ENCODE peak calls at places on chromosomes 7 and 10, in nine cellular contexts. One of them, this sample, is unnamed.

GRCh38 chr10:113087082-113088029 is 137.3 kb downstream of the TCF7L2 start:
- DNase-seq in fibroblast of lung: peak
- DNase-seq in activated CD8-positive, alpha-beta T cell treated with anti-CD3 and anti-CD28 coated beads for 36 hours: peak
- DNase-seq in colonic mucosa: peak
- DNase-seq in AG09309: peak
- DNase-seq in epithelial cell of esophagus: peak
- DNase-seq in psoas muscle: peak
- DNase-seq in MCF 10A: peak
- DNase-seq in AG04449: peak
- DNase-seq in this sample: no peak

GRCh38 chr7:72281325-72281724 is 130.8 kb downstream of the CALN1 start:
- DNase-seq in fibroblast of lung: no peak
- DNase-seq in activated CD8-positive, alpha-beta T cell treated with anti-CD3 and anti-CD28 coated beads for 36 hours: no peak
- DNase-seq in colonic mucosa: no peak
- DNase-seq in AG09309: no peak
- DNase-seq in epithelial cell of esophagus: no peak
- DNase-seq in psoas muscle: no peak
- DNase-seq in MCF 10A: no peak
- DNase-seq in AG04449: no peak
- DNase-seq in this sample: no peak

GRCh38 chr10:73772280-73773151 is 9.3 kb upstream of the CHCHD1 start:
- DNase-seq in fibroblast of lung: peak
- DNase-seq in activated CD8-positive, alpha-beta T cell treated with anti-CD3 and anti-CD28 coated beads for 36 hours: peak
- DNase-seq in colonic mucosa: peak
- DNase-seq in AG09309: peak
- DNase-seq in epithelial cell of esophagus: peak
- DNase-seq in psoas muscle: peak
- DNase-seq in MCF 10A: peak
- DNase-seq in AG04449: peak
- DNase-seq in this sample: peak

GRCh38 chr7:141361965-141362364 is 189.2 kb upstream of the AGK start:
- DNase-seq in fibroblast of lung: no peak
- DNase-seq in activated CD8-positive, alpha-beta T cell treated with anti-CD3 and anti-CD28 coated beads for 36 hours: no peak
- DNase-seq in colonic mucosa: no peak
- DNase-seq in AG09309: no peak
- DNase-seq in epithelial cell of esophagus: no peak
- DNase-seq in psoas muscle: no peak
- DNase-seq in MCF 10A: no peak
- DNase-seq in AG04449: no peak
- DNase-seq in this sample: no peak

GRCh38 chr7:17099083-17099973 is 199.1 kb upstream of the AHR start:
- DNase-seq in fibroblast of lung: peak
- DNase-seq in activated CD8-positive, alpha-beta T cell treated with anti-CD3 and anti-CD28 coated beads for 36 hours: no peak
- DNase-seq in colonic mucosa: peak
- DNase-seq in AG09309: no peak
- DNase-seq in epithelial cell of esophagus: peak
- DNase-seq in psoas muscle: no peak
- DNase-seq in MCF 10A: peak
- DNase-seq in AG04449: no peak
- DNase-seq in this sample: no peak

GRCh38 chr10:43867667-43868361 is 219.1 kb upstream of the ZNF32 start:
- DNase-seq in fibroblast of lung: peak
- DNase-seq in activated CD8-positive, alpha-beta T cell treated with anti-CD3 and anti-CD28 coated beads for 36 hours: no peak
- DNase-seq in colonic mucosa: no peak
- DNase-seq in AG09309: peak
- DNase-seq in epithelial cell of esophagus: no peak
- DNase-seq in psoas muscle: no peak
- DNase-seq in MCF 10A: peak
- DNase-seq in AG04449: peak
- DNase-seq in this sample: no peak

GRCh38 chr10:80270887-80271286 is 18.6 kb downstream of the MAT1A start:
- DNase-seq in fibroblast of lung: no peak
- DNase-seq in activated CD8-positive, alpha-beta T cell treated with anti-CD3 and anti-CD28 coated beads for 36 hours: no peak
- DNase-seq in colonic mucosa: no peak
- DNase-seq in AG09309: no peak
- DNase-seq in epithelial cell of esophagus: no peak
- DNase-seq in psoas muscle: no peak
- DNase-seq in MCF 10A: no peak
- DNase-seq in AG04449: no peak
- DNase-seq in this sample: no peak

GRCh38 chr7:37065779-37066271 is 341.5 kb upstream of the AOAH start:
- DNase-seq in fibroblast of lung: no peak
- DNase-seq in activated CD8-positive, alpha-beta T cell treated with anti-CD3 and anti-CD28 coated beads for 36 hours: peak
- DNase-seq in colonic mucosa: no peak
- DNase-seq in AG09309: peak
- DNase-seq in epithelial cell of esophagus: peak
- DNase-seq in psoas muscle: no peak
- DNase-seq in MCF 10A: peak
- DNase-seq in AG04449: no peak
- DNase-seq in this sample: no peak

GRCh38 chr10:110576220-110576619 is 8.7 kb downstream of the SMC3 start:
- DNase-seq in fibroblast of lung: peak
- DNase-seq in activated CD8-positive, alpha-beta T cell treated with anti-CD3 and anti-CD28 coated beads for 36 hours: no peak
- DNase-seq in colonic mucosa: no peak
- DNase-seq in AG09309: peak
- DNase-seq in epithelial cell of esophagus: peak
- DNase-seq in psoas muscle: no peak
- DNase-seq in MCF 10A: peak
- DNase-seq in AG04449: no peak
- DNase-seq in this sample: no peak

GRCh38 chr7:100604976-100605911 is 3.1 kb downstream of the PCOLCE start:
- DNase-seq in fibroblast of lung: no peak
- DNase-seq in activated CD8-positive, alpha-beta T cell treated with anti-CD3 and anti-CD28 coated beads for 36 hours: peak
- DNase-seq in colonic mucosa: peak
- DNase-seq in AG09309: no peak
- DNase-seq in epithelial cell of esophagus: no peak
- DNase-seq in psoas muscle: peak
- DNase-seq in MCF 10A: no peak
- DNase-seq in AG04449: no peak
- DNase-seq in this sample: no peak

GRCh38 chr10:71572962-71573361 is 146.6 kb downstream of the C10orf105 start:
- DNase-seq in fibroblast of lung: no peak
- DNase-seq in activated CD8-positive, alpha-beta T cell treated with anti-CD3 and anti-CD28 coated beads for 36 hours: no peak
- DNase-seq in colonic mucosa: no peak
- DNase-seq in AG09309: no peak
- DNase-seq in epithelial cell of esophagus: no peak
- DNase-seq in psoas muscle: no peak
- DNase-seq in MCF 10A: no peak
- DNase-seq in AG04449: no peak
- DNase-seq in this sample: no peak

GRCh38 chr7:4072161-4072925 is 609.8 kb upstream of the FOXK1 start:
- DNase-seq in fibroblast of lung: no peak
- DNase-seq in activated CD8-positive, alpha-beta T cell treated with anti-CD3 and anti-CD28 coated beads for 36 hours: no peak
- DNase-seq in colonic mucosa: no peak
- DNase-seq in AG09309: no peak
- DNase-seq in epithelial cell of esophagus: no peak
- DNase-seq in psoas muscle: no peak
- DNase-seq in MCF 10A: no peak
- DNase-seq in AG04449: no peak
- DNase-seq in this sample: no peak

GRCh38 chr10:6128591-6129383 is 40.0 kb downstream of the RBM17 start:
- DNase-seq in fibroblast of lung: peak
- DNase-seq in activated CD8-positive, alpha-beta T cell treated with anti-CD3 and anti-CD28 coated beads for 36 hours: no peak
- DNase-seq in colonic mucosa: no peak
- DNase-seq in AG09309: no peak
- DNase-seq in epithelial cell of esophagus: peak
- DNase-seq in psoas muscle: peak
- DNase-seq in MCF 10A: no peak
- DNase-seq in AG04449: no peak
- DNase-seq in this sample: no peak

GRCh38 chr10:78248651-78249464 is 215.2 kb downstream of the RPS24 start:
- DNase-seq in fibroblast of lung: peak
- DNase-seq in activated CD8-positive, alpha-beta T cell treated with anti-CD3 and anti-CD28 coated beads for 36 hours: no peak
- DNase-seq in colonic mucosa: peak
- DNase-seq in AG09309: peak
- DNase-seq in epithelial cell of esophagus: no peak
- DNase-seq in psoas muscle: peak
- DNase-seq in MCF 10A: no peak
- DNase-seq in AG04449: no peak
- DNase-seq in this sample: no peak

GRCh38 chr7:23598321-23598720 is 1.1 kb downstream of the CCDC126 start:
- DNase-seq in fibroblast of lung: no peak
- DNase-seq in activated CD8-positive, alpha-beta T cell treated with anti-CD3 and anti-CD28 coated beads for 36 hours: no peak
- DNase-seq in colonic mucosa: no peak
- DNase-seq in AG09309: no peak
- DNase-seq in epithelial cell of esophagus: peak
- DNase-seq in psoas muscle: no peak
- DNase-seq in MCF 10A: peak
- DNase-seq in AG04449: no peak
- DNase-seq in this sample: no peak

GRCh38 chr7:26112341-26112740 is 39.7 kb upstream of the NFE2L3 start:
- DNase-seq in fibroblast of lung: no peak
- DNase-seq in activated CD8-positive, alpha-beta T cell treated with anti-CD3 and anti-CD28 coated beads for 36 hours: no peak
- DNase-seq in colonic mucosa: no peak
- DNase-seq in AG09309: no peak
- DNase-seq in epithelial cell of esophagus: no peak
- DNase-seq in psoas muscle: no peak
- DNase-seq in MCF 10A: no peak
- DNase-seq in AG04449: no peak
- DNase-seq in this sample: no peak

GRCh38 chr7:26122745-26123144 is 29.3 kb upstream of the NFE2L3 start:
- DNase-seq in fibroblast of lung: no peak
- DNase-seq in activated CD8-positive, alpha-beta T cell treated with anti-CD3 and anti-CD28 coated beads for 36 hours: no peak
- DNase-seq in colonic mucosa: no peak
- DNase-seq in AG09309: no peak
- DNase-seq in epithelial cell of esophagus: no peak
- DNase-seq in psoas muscle: no peak
- DNase-seq in MCF 10A: no peak
- DNase-seq in AG04449: no peak
- DNase-seq in this sample: no peak

GRCh38 chr7:26115628-26116027 is 36.4 kb upstream of the NFE2L3 start:
- DNase-seq in fibroblast of lung: no peak
- DNase-seq in activated CD8-positive, alpha-beta T cell treated with anti-CD3 and anti-CD28 coated beads for 36 hours: no peak
- DNase-seq in colonic mucosa: no peak
- DNase-seq in AG09309: no peak
- DNase-seq in epithelial cell of esophagus: no peak
- DNase-seq in psoas muscle: no peak
- DNase-seq in MCF 10A: no peak
- DNase-seq in AG04449: no peak
- DNase-seq in this sample: no peak

GRCh38 chr7:26117970-26118369 is 34.0 kb upstream of the NFE2L3 start:
- DNase-seq in fibroblast of lung: no peak
- DNase-seq in activated CD8-positive, alpha-beta T cell treated with anti-CD3 and anti-CD28 coated beads for 36 hours: no peak
- DNase-seq in colonic mucosa: no peak
- DNase-seq in AG09309: no peak
- DNase-seq in epithelial cell of esophagus: no peak
- DNase-seq in psoas muscle: no peak
- DNase-seq in MCF 10A: no peak
- DNase-seq in AG04449: no peak
- DNase-seq in this sample: no peak

GRCh38 chr7:26117142-26117807 is 34.7 kb upstream of the NFE2L3 start:
- DNase-seq in fibroblast of lung: no peak
- DNase-seq in activated CD8-positive, alpha-beta T cell treated with anti-CD3 and anti-CD28 coated beads for 36 hours: no peak
- DNase-seq in colonic mucosa: no peak
- DNase-seq in AG09309: no peak
- DNase-seq in epithelial cell of esophagus: no peak
- DNase-seq in psoas muscle: no peak
- DNase-seq in MCF 10A: no peak
- DNase-seq in AG04449: no peak
- DNase-seq in this sample: no peak
- TF ChIP-seq CTCF in fibroblast of lung: no peak
- TF ChIP-seq CTCF in activated CD8-positive, alpha-beta T cell treated with anti-CD3 and anti-CD28 coated beads for 36 hours: no peak
- TF ChIP-seq CTCF in colonic mucosa: no peak
- TF ChIP-seq CTCF in AG09309: no peak
- TF ChIP-seq CTCF in epithelial cell of esophagus: no peak
- TF ChIP-seq CTCF in psoas muscle: no peak
- TF ChIP-seq CTCF in MCF 10A: no peak
- TF ChIP-seq CTCF in AG04449: no peak
- TF ChIP-seq CTCF in this sample: no peak

GRCh38 chr7:48894574-48894973 is 29.8 kb upstream of the CDC14C start:
- DNase-seq in fibroblast of lung: no peak
- DNase-seq in activated CD8-positive, alpha-beta T cell treated with anti-CD3 and anti-CD28 coated beads for 36 hours: no peak
- DNase-seq in colonic mucosa: no peak
- DNase-seq in AG09309: no peak
- DNase-seq in epithelial cell of esophagus: no peak
- DNase-seq in psoas muscle: no peak
- DNase-seq in MCF 10A: no peak
- DNase-seq in AG04449: no peak
- DNase-seq in this sample: no peak
- TF ChIP-seq CTCF in fibroblast of lung: no peak
- TF ChIP-seq CTCF in activated CD8-positive, alpha-beta T cell treated with anti-CD3 and anti-CD28 coated beads for 36 hours: no peak
- TF ChIP-seq CTCF in colonic mucosa: no peak
- TF ChIP-seq CTCF in AG09309: no peak
- TF ChIP-seq CTCF in epithelial cell of esophagus: no peak
- TF ChIP-seq CTCF in psoas muscle: no peak
- TF ChIP-seq CTCF in MCF 10A: no peak
- TF ChIP-seq CTCF in AG04449: no peak
- TF ChIP-seq CTCF in this sample: no peak

DNA sequence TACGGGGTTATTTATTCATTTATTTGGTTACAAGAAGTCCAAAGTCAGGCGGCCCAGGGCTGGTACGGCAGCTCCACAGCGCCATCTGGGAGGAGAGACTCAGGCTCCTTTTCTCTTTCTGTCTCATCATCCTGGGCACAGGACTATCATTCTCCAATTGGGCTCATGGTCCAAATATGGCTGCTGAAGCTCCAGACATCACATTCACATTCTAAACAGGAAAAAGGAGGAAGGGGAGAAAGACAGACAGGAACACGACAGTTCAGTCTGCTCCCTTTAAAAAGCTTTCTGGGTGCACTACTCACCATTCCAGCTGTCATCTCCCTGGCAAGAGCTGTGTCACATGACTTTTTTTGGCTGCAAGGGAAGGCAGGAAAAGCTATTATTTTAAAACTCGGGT is 74.4 kb upstream of the PDZD8 start:
- DNase-seq in fibroblast of lung: no peak
- DNase-seq in activated CD8-positive, alpha-beta T cell treated with anti-CD3 and anti-CD28 coated beads for 36 hours: no peak
- DNase-seq in colonic mucosa: no peak
- DNase-seq in AG09309: no peak
- DNase-seq in epithelial cell of esophagus: no peak
- DNase-seq in psoas muscle: no peak
- DNase-seq in MCF 10A: no peak
- DNase-seq in AG04449: no peak
- DNase-seq in this sample: no peak
- TF ChIP-seq CTCF in fibroblast of lung: peak
- TF ChIP-seq CTCF in activated CD8-positive, alpha-beta T cell treated with anti-CD3 and anti-CD28 coated beads for 36 hours: no peak
- TF ChIP-seq CTCF in colonic mucosa: no peak
- TF ChIP-seq CTCF in AG09309: peak
- TF ChIP-seq CTCF in epithelial cell of esophagus: peak
- TF ChIP-seq CTCF in psoas muscle: no peak
- TF ChIP-seq CTCF in MCF 10A: no peak
- TF ChIP-seq CTCF in AG04449: peak
- TF ChIP-seq CTCF in this sample: peak

DNA sequence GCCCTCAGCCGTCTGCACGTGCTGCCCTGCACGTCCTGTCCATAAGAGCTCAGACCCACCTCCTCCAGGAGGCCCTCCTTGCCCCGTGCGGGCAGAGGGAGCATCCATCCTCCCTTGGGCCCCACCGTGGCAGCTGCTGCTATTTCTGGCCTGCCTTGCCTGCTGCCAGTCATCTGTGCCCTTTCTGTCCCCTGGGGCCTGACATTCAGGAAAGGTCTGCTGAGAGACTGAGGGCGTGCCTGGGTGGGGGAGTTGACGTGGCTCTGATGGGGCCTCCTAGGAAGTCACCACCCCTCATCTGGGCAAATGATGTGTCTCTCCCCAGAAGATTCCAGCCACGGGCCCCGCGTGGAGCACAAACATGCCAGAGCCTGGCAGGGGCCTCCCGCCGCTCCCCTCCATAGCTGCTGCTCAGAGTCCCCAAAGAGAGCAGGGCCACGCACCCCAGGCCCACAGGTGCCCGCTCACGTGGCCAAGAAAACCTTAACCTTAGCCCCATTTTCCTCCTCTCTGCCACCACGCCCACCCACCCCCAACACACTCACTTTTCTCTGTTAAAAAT is 21.8 kb downstream of the DPYSL4 start:
- DNase-seq in fibroblast of lung: no peak
- DNase-seq in activated CD8-positive, alpha-beta T cell treated with anti-CD3 and anti-CD28 coated beads for 36 hours: no peak
- DNase-seq in colonic mucosa: no peak
- DNase-seq in AG09309: no peak
- DNase-seq in epithelial cell of esophagus: no peak
- DNase-seq in psoas muscle: no peak
- DNase-seq in MCF 10A: no peak
- DNase-seq in AG04449: no peak
- DNase-seq in this sample: no peak
- TF ChIP-seq CTCF in fibroblast of lung: no peak
- TF ChIP-seq CTCF in activated CD8-positive, alpha-beta T cell treated with anti-CD3 and anti-CD28 coated beads for 36 hours: no peak
- TF ChIP-seq CTCF in colonic mucosa: no peak
- TF ChIP-seq CTCF in AG09309: no peak
- TF ChIP-seq CTCF in epithelial cell of esophagus: no peak
- TF ChIP-seq CTCF in psoas muscle: no peak
- TF ChIP-seq CTCF in MCF 10A: no peak
- TF ChIP-seq CTCF in AG04449: no peak
- TF ChIP-seq CTCF in this sample: no peak